ENCODE peak calls at places on chromosomes 3 and 15, in six cellular contexts. T, Q, B, V, A and R are unnamed samples.

GRCh38 chr3:151107177-151107576 is 21.7 kb downstream of the MED12L start:
- DNase-seq in B (no peak), T (no peak), A (no peak), Q (no peak), V (no peak), R (peak; percentile 37)

GRCh38 chr15:70466305-70466704 is 297.1 kb downstream of the UACA start:
- DNase-seq in T (no peak), V (peak; percentile 15), Q (no peak), A (no peak), B (no peak), R (no peak)

GRCh38 chr3:102722317-102722716 is 287.5 kb downstream of the ZPLD1 start:
- DNase-seq in T (no peak), A (no peak), V (no peak), B (no peak), Q (peak; percentile 61), R (no peak)

GRCh38 chr15:48861813-48862431 is 16.0 kb upstream of the EID1 start:
- DNase-seq in Q (peak; percentile 58), T (peak; percentile 8), V (peak; percentile 70), B (peak; percentile 84), A (peak; percentile 68), R (peak; percentile 82)

GRCh38 chr15:29065571-29065970 is 179.8 kb downstream of the APBA2 start:
- DNase-seq in Q (no peak), T (no peak), B (no peak), A (no peak), V (no peak), R (no peak)

GRCh38 chr15:40471778-40472130 is 970 bp downstream of the CHST14 start:
- DNase-seq in V (peak; percentile 19), T (peak; percentile 88), Q (no peak), A (peak; percentile 77), B (peak; percentile 43), R (peak; percentile 86)

GRCh38 chr3:15428539-15428938 is 1.1 kb downstream of the EAF1 start:
- DNase-seq in T (no peak), Q (no peak), V (no peak), B (peak; percentile 93), A (peak; percentile 61), R (no peak)

GRCh38 chr3:78791745-78792144 is 976.1 kb downstream of the ROBO1 start:
- DNase-seq in Q (peak; percentile 10), B (no peak), V (no peak), T (no peak), A (no peak), R (no peak)

GRCh38 chr3:42019144-42019952 is 57.4 kb upstream of the ULK4 start:
- DNase-seq in V (no peak), B (no peak), T (no peak), A (no peak), Q (no peak), R (no peak)

GRCh38 chr3:122636697-122637096 is 43.9 kb upstream of the PARP14 start:
- DNase-seq in Q (no peak), T (no peak), V (no peak), A (no peak), B (no peak), R (no peak)

GRCh38 chr15:81338422-81339007 is 14.6 kb upstream of the STARD5 start:
- DNase-seq in B (peak; percentile 86), V (no peak), Q (no peak), A (peak; percentile 93), T (no peak), R (no peak)

GRCh38 chr15:90213123-90213817 is 12.1 kb downstream of the SEMA4B start:
- DNase-seq in Q (no peak), T (peak; percentile 83), A (no peak), V (no peak), B (no peak), R (no peak)

GRCh38 chr3:113536627-113537101 is 4.3 kb downstream of the SIDT1 start:
- DNase-seq in T (peak; percentile 54), B (peak; percentile 17), A (peak; percentile 98), Q (no peak), V (no peak), R (no peak)

GRCh38 chr15:33506781-33507180 is 196.0 kb downstream of the RYR3 start:
- DNase-seq in A (no peak), V (no peak), Q (no peak), B (peak; percentile 34), T (no peak), R (peak; percentile 65)

GRCh38 chr3:157913052-157913451 is 193.2 kb downstream of the SHOX2 start:
- DNase-seq in B (no peak), A (no peak), T (no peak), Q (no peak), V (no peak), R (no peak)

GRCh38 chr3:5330152-5330810 is 142.8 kb downstream of the EDEM1 start:
- DNase-seq in B (peak; percentile 56), A (peak; percentile 92), T (no peak), Q (no peak), V (no peak), R (no peak)

GRCh38 chr15:56798639-56799038 is 65.3 kb upstream of the ZNF280D start:
- DNase-seq in A (no peak), V (no peak), B (no peak), Q (no peak), T (no peak), R (no peak)

GRCh38 chr15:80076321-80077318 is 17.1 kb downstream of the ZFAND6 start:
- DNase-seq in Q (no peak), V (no peak), T (no peak), A (no peak), B (peak; percentile 35), R (no peak)

GRCh38 chr3:172201136-172201989 is 162.0 kb downstream of the FNDC3B start:
- DNase-seq in B (peak; percentile 98), V (no peak), T (no peak), A (no peak), Q (peak; percentile 26), R (no peak)

GRCh38 chr3:39404943-39405686 is 1.4 kb upstream of the RPSA start:
- DNase-seq in B (no peak), T (no peak), Q (no peak), A (no peak), V (no peak), R (peak; percentile 93)

GRCh38 chr3:39407773-39408492 is 1.4 kb downstream of the RPSA start:
- DNase-seq in Q (no peak), T (no peak), A (no peak), B (peak; percentile 38), V (no peak), R (no peak)

GRCh38 chr3:39405687-39406367 is 693 bp upstream of the RPSA start:
- DNase-seq in A (no peak), T (no peak), B (no peak), Q (no peak), V (no peak), R (no peak)

GRCh38 chr3:39407259-39407629 is 724 bp downstream of the RPSA start:
- DNase-seq in B (peak; percentile 45), A (no peak), T (no peak), V (peak; percentile 23), Q (no peak), R (no peak)

GRCh38 chr3:39406368-39407258 is at the start of gene RPSA:
- DNase-seq in V (peak; percentile 99), Q (peak; percentile 92), T (peak; percentile 96), B (peak; percentile 99), A (peak; percentile 98), R (peak; percentile 99)
- H3F3A ChIP-seq in V (peaks cover 43% of the 10 kb centered on the region), Q (peaks cover 48% of the 10 kb centered on the region), T (peaks cover 58% of the 10 kb centered on the region), B (peaks cover 42% of the 10 kb centered on the region), A (peaks cover 13% of the 10 kb centered on the region), R (peaks cover 51% of the 10 kb centered on the region)

GRCh38 chr3:152199069-152199838 is 69.5 kb upstream of the MBNL1 start:
- DNase-seq in A (no peak), V (peak; percentile 64), T (no peak), B (no peak), Q (no peak), R (no peak)

GRCh38 chr3:152198655-152199054 is 70.1 kb upstream of the MBNL1 start:
- DNase-seq in V (peak; percentile 40), A (no peak), B (no peak), Q (no peak), T (no peak), R (no peak)

GRCh38 chr3:152196782-152197181 is 71.9 kb upstream of the MBNL1 start:
- DNase-seq in B (no peak), A (no peak), T (no peak), Q (no peak), V (peak; percentile 70), R (no peak)

GRCh38 chr3:152197937-152198336 is 70.8 kb upstream of the MBNL1 start:
- DNase-seq in Q (no peak), A (no peak), B (no peak), V (peak; percentile 61), T (no peak), R (no peak)

GRCh38 chr3:152197451-152197850 is 71.3 kb upstream of the MBNL1 start:
- DNase-seq in A (no peak), V (peak; percentile 46), B (peak; percentile 70), Q (no peak), T (no peak), R (no peak)
- H3F3A ChIP-seq in A (no peaks in the 10 kb centered on the region), V (peaks cover 61% of the 10 kb centered on the region), B (peaks cover 9% of the 10 kb centered on the region), Q (peaks cover 7% of the 10 kb centered on the region), T (no peaks in the 10 kb centered on the region), R (no peaks in the 10 kb centered on the region)

GRCh38 chr3:50241163-50241562 is 5.2 kb downstream of the GNAI2 start:
- DNase-seq in B (peak; percentile 17), A (no peak), Q (no peak), V (no peak), T (no peak), R (peak; percentile 99)

GRCh38 chr3:50242778-50243551 is 7.0 kb downstream of the GNAI2 start:
- DNase-seq in T (no peak), Q (no peak), A (no peak), B (peak; percentile 71), V (no peak), R (peak; percentile 60)

GRCh38 chr3:50239649-50240048 is 3.6 kb downstream of the GNAI2 start:
- DNase-seq in Q (no peak), A (no peak), T (no peak), B (no peak), V (no peak), R (no peak)

GRCh38 chr3:50243552-50243895 is 7.5 kb downstream of the GNAI2 start:
- DNase-seq in V (no peak), T (no peak), A (no peak), B (no peak), Q (no peak), R (no peak)

GRCh38 chr3:50242371-50242770 is 6.4 kb downstream of the GNAI2 start:
- DNase-seq in T (no peak), V (no peak), B (no peak), Q (no peak), A (no peak), R (no peak)
- H3F3A ChIP-seq in T (peaks cover 27% of the 10 kb centered on the region), V (peaks cover 25% of the 10 kb centered on the region), B (peaks cover 37% of the 10 kb centered on the region), Q (peaks cover 44% of the 10 kb centered on the region), A (peaks cover 10% of the 10 kb centered on the region), R (peaks cover 31% of the 10 kb centered on the region)

DNA sequence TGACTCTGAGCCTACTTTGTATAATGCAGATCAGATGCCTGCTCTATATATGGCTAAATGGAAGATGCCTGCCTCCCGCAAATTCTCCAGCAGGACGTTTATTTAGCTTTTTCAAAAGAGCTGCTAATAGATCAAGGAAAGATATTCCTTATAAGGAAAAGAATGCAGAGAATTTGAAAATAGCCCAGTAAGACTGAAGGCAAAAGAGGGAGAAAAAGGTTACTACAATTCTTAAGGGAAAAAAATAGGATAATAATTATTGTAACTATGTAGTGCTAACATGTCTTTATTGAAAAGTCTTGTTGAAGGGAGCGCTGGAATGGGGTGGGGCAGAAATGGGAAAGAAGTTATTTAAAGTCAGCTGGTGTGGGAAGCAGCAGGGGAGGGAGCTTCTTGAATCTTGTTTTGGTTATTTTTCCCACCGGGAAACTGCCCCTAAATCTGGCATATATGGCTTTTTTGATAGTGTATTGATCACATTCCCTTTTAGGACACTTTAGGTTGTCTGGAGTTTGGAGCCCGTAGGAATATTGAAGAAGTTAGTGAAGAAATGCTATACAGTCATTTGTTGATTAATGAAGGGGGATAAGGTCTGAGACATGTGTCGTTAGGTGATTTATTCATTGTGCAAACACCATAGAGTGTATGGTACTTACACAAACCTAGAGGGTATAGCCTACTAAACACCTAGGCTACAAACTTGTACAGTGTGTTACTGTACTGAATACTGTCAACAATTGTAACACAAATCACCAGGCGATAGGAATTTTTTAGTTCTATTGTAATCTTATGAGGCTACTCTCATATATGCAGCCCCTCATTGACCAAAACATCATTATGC is 3.1 kb downstream of the TPM1 start:
- DNase-seq in V (no peak), Q (no peak), A (no peak), B (peak; percentile 46), T (no peak), R (peak; percentile 33)
- H3F3A ChIP-seq in V (peaks cover 8% of the 10 kb centered on the region), Q (peaks cover 61% of the 10 kb centered on the region), A (no peaks in the 10 kb centered on the region), B (peaks cover 73% of the 10 kb centered on the region), T (peaks cover 45% of the 10 kb centered on the region), R (peaks cover 22% of the 10 kb centered on the region)